ENCODE peak calls at places on chromosomes 1 and 21, in five cellular contexts. P is progenitor cell of endocrine pancreas, V is fibroblast of the aortic adventitia, D is astrocyte, L is adrenal gland. O is an unnamed sample.

GRCh38 chr1:47187926-47188250 is 1.9 kb downstream of the PDZK1IP1 start:
- DNase-seq in V (no peak), L (no peak), D (no peak), P (peak), O (no peak)

GRCh38 chr1:240282061-240282830 is 190.6 kb downstream of the FMN2 start:
- DNase-seq in L (no peak), V (peak), P (no peak), D (no peak), O (no peak)

GRCh38 chr1:214123061-214123784 is 135.4 kb downstream of the PROX1 start:
- DNase-seq in D (peak), V (peak), L (peak), P (peak), O (no peak)

GRCh38 chr1:109113787-109114568 is at the start of gene ELAPOR1:
- DNase-seq in P (no peak), L (peak), D (no peak), V (peak), O (no peak)

GRCh38 chr21:23217597-23217996 is 2219.4 kb downstream of the NCAM2 start:
- DNase-seq in L (no peak), D (no peak), P (no peak), V (no peak), O (no peak)

GRCh38 chr1:147591246-147591891 is 50.1 kb downstream of the BCL9 start:
- DNase-seq in P (no peak), D (no peak), V (no peak), L (no peak), O (no peak)

GRCh38 chr1:11529330-11529729 is 50.4 kb downstream of the DISP3 start:
- DNase-seq in P (no peak), L (no peak), D (no peak), V (no peak), O (no peak)

GRCh38 chr1:26237230-26237966 is 3.4 kb downstream of the CEP85 start:
- DNase-seq in V (peak), D (peak), L (no peak), P (no peak), O (no peak)

GRCh38 chr1:195150768-195151167 is 1457.5 kb downstream of the KCNT2 start:
- DNase-seq in V (no peak), D (no peak), L (no peak), P (no peak), O (no peak)

GRCh38 chr1:162916407-162916806 is 55.4 kb upstream of the CCDC190 start:
- DNase-seq in P (no peak), D (peak), V (peak), L (no peak), O (no peak)

GRCh38 chr1:56563045-56563444 is 16.3 kb downstream of the PLPP3 start:
- DNase-seq in L (no peak), P (no peak), V (no peak), D (no peak), O (no peak)

GRCh38 chr1:228968841-228969606 is 233.7 kb downstream of the RHOU start:
- DNase-seq in P (no peak), L (no peak), V (no peak), D (no peak), O (no peak)

GRCh38 chr1:23376890-23377811 is 7.5 kb upstream of the ZNF436 start:
- DNase-seq in L (peak), V (peak), D (peak), P (no peak), O (no peak)

GRCh38 chr1:209546390-209547080 is 37.0 kb upstream of the CAMK1G start:
- DNase-seq in V (no peak), P (no peak), L (no peak), D (no peak), O (no peak)

GRCh38 chr1:181010789-181011188 is 11.9 kb downstream of the STX6 start:
- DNase-seq in V (peak), L (no peak), P (no peak), D (peak), O (no peak)

GRCh38 chr21:36734367-36735200 is 35.7 kb downstream of the SIM2 start:
- DNase-seq in D (no peak), L (no peak), V (no peak), P (no peak), O (peak)

GRCh38 chr1:114558548-114558947 is 22.9 kb downstream of the BCAS2 start:
- DNase-seq in V (peak), D (no peak), L (no peak), P (no peak), O (no peak)
- TF ChIP-seq CTCF in V (peak), D (peak), L (no peak), P (peak), O (peak)

GRCh38 chr1:205582471-205583291 is 49.1 kb downstream of the ELK4 start:
- DNase-seq in L (no peak), D (no peak), P (no peak), V (no peak), O (no peak)

GRCh38 chr1:205585835-205586785 is 45.7 kb downstream of the ELK4 start:
- DNase-seq in P (no peak), V (no peak), D (no peak), L (no peak), O (no peak)

GRCh38 chr1:205583461-205584130 is 48.2 kb downstream of the ELK4 start:
- DNase-seq in D (no peak), V (no peak), P (no peak), L (no peak), O (no peak)

GRCh38 chr1:205585169-205585834 is 46.5 kb downstream of the ELK4 start:
- DNase-seq in P (no peak), L (no peak), D (no peak), V (no peak), O (no peak)

GRCh38 chr1:205584732-205585131 is 47.1 kb downstream of the ELK4 start:
- DNase-seq in L (no peak), P (no peak), D (no peak), V (no peak), O (no peak)
- TF ChIP-seq CTCF in L (peak), P (peak), D (peak), V (peak), O (peak)

DNA sequence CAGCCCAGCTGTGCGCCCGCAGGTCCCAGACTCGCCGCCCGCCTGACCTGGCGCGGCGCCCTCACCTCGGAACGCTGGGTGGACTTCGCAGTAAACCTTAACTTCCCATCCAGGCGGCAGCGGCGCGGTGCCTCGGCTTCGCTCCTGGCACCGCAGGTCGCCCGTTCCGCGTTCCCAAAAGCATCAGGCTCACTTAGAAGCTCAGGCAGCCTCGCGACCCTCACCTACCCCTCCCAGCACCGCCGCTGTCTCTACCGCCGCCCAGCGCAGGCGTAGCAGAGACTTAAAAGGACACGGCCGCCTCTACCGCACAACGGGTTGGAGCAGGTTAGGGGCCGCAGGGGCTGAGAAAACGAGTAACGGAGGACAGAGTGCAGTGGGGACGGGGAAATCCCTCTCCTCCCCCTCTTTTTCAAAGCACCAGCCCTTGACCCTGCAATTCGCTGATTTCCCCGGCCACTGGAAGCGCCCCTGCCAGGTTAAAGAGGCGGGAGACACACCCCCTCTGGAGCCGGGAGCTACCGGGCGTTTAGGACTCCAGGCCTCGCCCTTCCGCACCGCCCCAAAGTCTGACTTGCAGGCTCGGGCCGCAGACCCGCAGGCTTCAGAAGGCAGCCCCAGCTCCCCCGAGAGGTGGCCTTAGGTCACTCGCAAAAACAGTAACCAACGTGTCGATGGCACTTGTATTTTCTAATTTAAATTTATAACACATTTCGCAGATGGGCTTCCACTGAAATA is 328.5 kb downstream of the FAM72C start:
- DNase-seq in P (no peak), V (no peak), D (no peak), L (no peak), O (no peak)
- TF ChIP-seq CTCF in P (no peak), V (no peak), D (no peak), L (no peak), O (no peak)

GRCh38 chr1:203056516-203056915 is 29.3 kb downstream of the MYOG start:
- DNase-seq in D (no peak), V (no peak), L (no peak), P (no peak), O (no peak)
- TF ChIP-seq CTCF in D (no peak), V (no peak), L (no peak), P (no peak), O (no peak)

DNA sequence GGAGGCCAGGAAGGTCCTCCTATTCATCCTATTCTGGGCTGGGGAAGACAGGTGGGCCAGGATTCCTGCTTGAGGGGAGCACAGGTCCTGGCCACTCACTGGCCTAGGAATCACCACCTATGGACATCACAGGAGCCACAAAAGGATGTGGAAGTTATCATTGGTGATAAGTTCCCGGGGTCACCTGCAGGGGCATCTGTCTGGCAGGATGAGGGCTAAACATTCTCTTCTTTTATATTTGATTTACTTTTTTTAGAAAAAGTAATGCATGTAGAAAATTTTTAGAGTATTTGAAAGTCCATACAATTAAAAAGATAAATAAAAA is 33.2 kb upstream of the KIAA0040 start:
- DNase-seq in V (no peak), L (no peak), D (no peak), P (no peak), O (no peak)
- TF ChIP-seq CTCF in V (no peak), L (no peak), D (no peak), P (no peak), O (no peak)

GRCh38 chr1:206612129-206612876 is at the start of gene EIF2D:
- DNase-seq in V (peak), P (peak), D (peak), L (peak), O (peak)
- TF ChIP-seq CTCF in V (peak), P (peak), D (peak), L (peak), O (peak)